ENCODE peak calls at places on chromosomes 1 and 21, in four cellular contexts. C is stomach, I is prostate gland, P is lower leg skin. H is an unnamed sample.

GRCh38 chr1:109161836-109162606 is 48.1 kb downstream of the ELAPOR1 start:
- DNase-seq in C (no peak), I (peak), P (no peak), H (peak)

GRCh38 chr1:168688679-168689657 is 40.0 kb downstream of the DPT start:
- DNase-seq in C (no peak), I (no peak), P (no peak), H (no peak)

GRCh38 chr1:27299385-27300252 is 22.3 kb upstream of the TMEM222 start:
- DNase-seq in C (peak), I (peak), P (peak), H (no peak)

GRCh38 chr1:181122227-181122626 is 33.7 kb downstream of the IER5 start:
- DNase-seq in C (peak), I (no peak), P (no peak), H (no peak)

GRCh38 chr1:53107570-53108322 is 34.7 kb downstream of the SLC1A7 start:
- DNase-seq in C (peak), I (peak), P (no peak), H (no peak)

GRCh38 chr1:161382214-161383019 is 14.7 kb upstream of the CFAP126 start:
- DNase-seq in C (no peak), I (peak), P (no peak), H (no peak)

GRCh38 chr1:204987689-204988088 is 55.3 kb upstream of the CNTN2 start:
- DNase-seq in C (no peak), I (no peak), P (no peak), H (no peak)

GRCh38 chr1:212838145-212838544 is 9.3 kb downstream of the SPATA45 start:
- DNase-seq in C (no peak), I (no peak), P (no peak), H (no peak)

GRCh38 chr1:30750751-30751291 is 6.8 kb downstream of the LAPTM5 start:
- DNase-seq in C (no peak), I (no peak), P (no peak), H (no peak)

DNA sequence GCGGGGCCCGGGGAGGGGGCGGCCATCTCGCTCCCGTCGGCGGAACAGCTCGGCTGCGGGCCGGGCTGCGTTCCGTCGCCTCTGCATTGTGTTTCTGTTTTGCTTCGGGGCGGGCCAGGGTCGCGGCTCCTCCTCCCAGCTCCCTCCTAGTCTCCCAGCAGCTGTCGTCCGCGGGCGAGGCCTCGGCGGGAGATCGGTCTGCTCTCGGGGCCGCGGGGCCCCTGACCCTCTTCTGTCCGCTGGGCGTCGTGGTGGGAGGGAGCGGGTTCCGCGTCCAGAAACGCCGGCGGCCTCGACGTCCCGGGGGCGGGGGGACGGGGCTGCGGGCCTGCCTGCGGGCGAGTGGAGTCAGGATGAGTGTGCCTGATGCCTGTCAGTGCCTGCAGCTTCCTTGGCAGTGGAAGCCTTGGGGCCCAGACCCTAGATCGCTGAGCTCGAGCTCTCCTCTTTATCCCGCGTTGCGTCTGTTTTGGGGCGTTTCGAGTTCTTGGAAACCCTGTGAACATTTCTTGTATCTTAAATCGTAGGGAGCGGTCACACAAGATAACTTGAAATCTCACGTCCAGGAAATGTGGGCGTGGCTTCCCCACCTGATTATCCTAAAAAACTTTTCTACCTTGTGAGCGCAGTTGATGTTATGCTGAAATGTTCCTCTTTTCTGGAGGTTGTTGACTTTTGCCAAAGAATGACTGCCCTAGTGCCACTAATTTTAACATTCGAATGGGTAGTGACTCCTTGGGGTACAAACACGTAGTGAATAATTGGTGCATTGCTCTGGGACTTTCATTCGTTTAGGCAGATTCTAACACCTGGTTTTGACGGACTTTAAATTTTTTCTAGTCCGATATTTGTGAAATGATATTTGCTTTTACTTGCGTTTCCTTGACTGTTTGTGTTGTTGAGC is 676 bp downstream of the MORC3 start:
- DNase-seq in C (peak), I (peak), P (peak), H (peak)
- TF ChIP-seq POLR2A in C (no peak), I (peak), P (no peak), H (no peak)

DNA sequence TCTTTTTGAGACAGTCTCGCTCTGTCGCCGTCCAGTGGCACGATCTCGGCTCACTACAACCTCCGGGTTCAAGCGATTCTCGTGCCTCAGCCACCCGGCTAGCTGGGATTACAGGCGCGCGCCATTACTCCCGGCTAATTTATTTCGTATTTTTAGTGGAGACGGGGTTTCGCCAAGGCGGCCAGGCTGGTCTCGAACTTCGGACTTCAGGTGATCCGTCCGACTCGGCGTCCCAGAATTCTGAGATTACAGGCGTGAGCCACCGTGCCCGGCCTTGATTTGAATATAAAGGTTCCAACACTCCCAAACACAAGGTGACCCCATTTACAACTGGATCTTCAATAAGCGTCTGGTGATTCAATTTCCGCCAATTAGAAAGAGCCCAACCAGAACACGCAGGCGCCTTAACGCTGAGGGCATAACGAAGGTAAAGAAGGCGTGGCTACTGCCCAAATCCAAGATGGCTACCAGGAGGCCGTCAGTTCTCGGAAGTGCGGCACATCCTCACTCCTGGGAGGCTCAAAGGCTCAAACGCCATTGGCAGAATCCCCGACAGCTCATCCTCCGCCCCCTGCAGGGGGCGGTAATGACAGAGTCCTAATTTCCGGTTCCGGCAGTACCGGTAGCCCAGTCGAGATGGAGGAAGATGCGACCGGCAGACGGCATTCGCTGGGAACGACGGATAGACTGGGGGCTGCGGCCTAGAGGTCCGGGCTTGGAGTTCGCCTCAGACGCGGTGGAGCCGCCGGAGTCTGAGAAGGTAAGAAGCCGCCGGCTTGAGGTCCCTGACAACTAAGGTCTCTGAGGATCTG is at the start of gene SLC25A44:
- DNase-seq in C (peak), I (peak), P (peak), H (peak)
- TF ChIP-seq POLR2A in C (no peak), I (peak), P (no peak), H (peak)

GRCh38 chr1:150281758-150282557 is at the start of gene CIART:
- DNase-seq in C (peak), I (peak), P (peak), H (peak)

GRCh38 chr1:150281221-150281757 is 1.1 kb upstream of the CIART start:
- DNase-seq in C (peak), I (peak), P (peak), H (no peak)

GRCh38 chr1:150280138-150280707 is 2.1 kb upstream of the CIART start:
- DNase-seq in C (peak), I (no peak), P (no peak), H (no peak)

GRCh38 chr1:150283260-150283659 is 906 bp downstream of the CIART start:
- DNase-seq in C (no peak), I (no peak), P (peak), H (no peak)

DNA sequence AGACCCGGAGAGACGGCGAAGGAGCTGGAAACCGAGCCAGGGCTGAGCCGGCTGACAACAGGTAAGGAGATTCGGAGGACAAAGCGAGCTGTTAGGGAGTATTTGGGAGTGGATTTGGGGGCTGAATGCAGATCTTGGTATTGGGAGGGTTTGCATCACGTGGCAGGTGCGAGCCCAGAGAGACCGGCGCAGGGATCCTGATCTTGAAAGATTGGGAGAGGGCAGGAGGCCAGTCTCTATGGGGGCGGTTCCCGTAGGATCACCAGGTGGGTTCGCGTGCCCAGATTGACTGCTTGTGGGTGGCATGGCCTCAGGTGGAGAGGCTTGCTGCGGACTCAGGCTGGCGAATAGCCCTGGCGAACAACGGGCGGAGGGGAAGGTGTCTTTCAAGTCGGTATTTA is 204 bp downstream of the CIART start:
- DNase-seq in C (no peak), I (peak), P (peak), H (no peak)
- TF ChIP-seq POLR2A in C (no peak), I (peak), P (no peak), H (no peak)

GRCh38 chr1:12208764-12209494 is 20.9 kb upstream of the VPS13D start:
- DNase-seq in C (peak), I (peak), P (peak), H (peak)
- TF ChIP-seq POLR2A in C (no peak), I (no peak), P (no peak), H (no peak)

GRCh38 chr1:18922319-18922726 is 20.0 kb upstream of the ALDH4A1 start:
- DNase-seq in C (peak), I (peak), P (peak), H (no peak)
- TF ChIP-seq POLR2A in C (no peak), I (peak), P (no peak), H (no peak)

H was measured in GM12891.